ENCODE peak calls at places on chromosome 13, in six cellular contexts. One of them, this sample, is unnamed.

GRCh38 chr13:114264886-114265611 is 16.4 kb upstream of the UPF3A start:
- DNase-seq in left colon: no peak
- DNase-seq in GM03348: peak
- DNase-seq in Kasumi-1: no peak
- DNase-seq in neural crest cell: no peak
- DNase-seq in mesendoderm: no peak
- DNase-seq in this sample: no peak

GRCh38 chr13:97235549-97236206 is 13.5 kb downstream of the MBNL2 start:
- DNase-seq in GM03348: no peak
- DNase-seq in Kasumi-1: no peak
- DNase-seq in left colon: peak
- DNase-seq in mesendoderm: no peak
- DNase-seq in neural crest cell: no peak
- DNase-seq in this sample: no peak

GRCh38 chr13:42041017-42041683 is 7.3 kb upstream of the DGKH start:
- DNase-seq in neural crest cell: peak
- DNase-seq in left colon: peak
- DNase-seq in GM03348: peak
- DNase-seq in Kasumi-1: peak
- DNase-seq in mesendoderm: peak
- DNase-seq in this sample: peak

GRCh38 chr13:39263033-39263432 is 224.8 kb downstream of the NHLRC3 start:
- DNase-seq in left colon: no peak
- DNase-seq in neural crest cell: peak
- DNase-seq in Kasumi-1: peak
- DNase-seq in mesendoderm: peak
- DNase-seq in GM03348: peak
- DNase-seq in this sample: peak

GRCh38 chr13:105848494-105848893 is 687.0 kb downstream of the EFNB2 start:
- DNase-seq in mesendoderm: no peak
- DNase-seq in neural crest cell: no peak
- DNase-seq in left colon: no peak
- DNase-seq in Kasumi-1: no peak
- DNase-seq in GM03348: no peak
- DNase-seq in this sample: no peak

GRCh38 chr13:113117335-113117872 is 5.2 kb upstream of the F10 start:
- DNase-seq in Kasumi-1: no peak
- DNase-seq in mesendoderm: peak
- DNase-seq in GM03348: peak
- DNase-seq in left colon: no peak
- DNase-seq in neural crest cell: no peak
- DNase-seq in this sample: no peak

GRCh38 chr13:109737606-109738005 is 48.8 kb downstream of the IRS2 start:
- DNase-seq in GM03348: peak
- DNase-seq in mesendoderm: no peak
- DNase-seq in left colon: no peak
- DNase-seq in neural crest cell: no peak
- DNase-seq in Kasumi-1: no peak
- DNase-seq in this sample: no peak

GRCh38 chr13:98826156-98826555 is 73.7 kb upstream of the SLC15A1 start:
- DNase-seq in GM03348: no peak
- DNase-seq in left colon: no peak
- DNase-seq in Kasumi-1: no peak
- DNase-seq in neural crest cell: no peak
- DNase-seq in mesendoderm: no peak
- DNase-seq in this sample: no peak

GRCh38 chr13:49303533-49304252 is 56.0 kb downstream of the CDADC1 start:
- DNase-seq in neural crest cell: no peak
- DNase-seq in left colon: no peak
- DNase-seq in mesendoderm: no peak
- DNase-seq in Kasumi-1: no peak
- DNase-seq in GM03348: no peak
- DNase-seq in this sample: no peak

GRCh38 chr13:73939071-73939380 is 195.2 kb downstream of the KLF12 start:
- DNase-seq in GM03348: no peak
- DNase-seq in neural crest cell: no peak
- DNase-seq in mesendoderm: peak
- DNase-seq in left colon: no peak
- DNase-seq in Kasumi-1: no peak
- DNase-seq in this sample: no peak

GRCh38 chr13:30569901-30570576 is 47.7 kb upstream of the USPL1 start:
- DNase-seq in neural crest cell: no peak
- DNase-seq in mesendoderm: peak
- DNase-seq in Kasumi-1: no peak
- DNase-seq in GM03348: peak
- DNase-seq in left colon: no peak
- DNase-seq in this sample: no peak

GRCh38 chr13:62085832-62086231 is 670.2 kb upstream of the PCDH20 start:
- DNase-seq in Kasumi-1: no peak
- DNase-seq in mesendoderm: peak
- DNase-seq in left colon: no peak
- DNase-seq in GM03348: no peak
- DNase-seq in neural crest cell: no peak
- DNase-seq in this sample: no peak

GRCh38 chr13:23844132-23844531 is 45.1 kb downstream of the MIPEP start:
- DNase-seq in Kasumi-1: peak
- DNase-seq in left colon: no peak
- DNase-seq in mesendoderm: no peak
- DNase-seq in neural crest cell: no peak
- DNase-seq in GM03348: no peak
- DNase-seq in this sample: no peak

GRCh38 chr13:24668955-24669354 is 11.3 kb upstream of the ATP12A start:
- DNase-seq in Kasumi-1: no peak
- DNase-seq in mesendoderm: no peak
- DNase-seq in GM03348: no peak
- DNase-seq in neural crest cell: no peak
- DNase-seq in left colon: peak
- DNase-seq in this sample: no peak

GRCh38 chr13:95921485-95921884 is 131.7 kb downstream of the UGGT2 start:
- DNase-seq in left colon: no peak
- DNase-seq in GM03348: no peak
- DNase-seq in Kasumi-1: no peak
- DNase-seq in neural crest cell: no peak
- DNase-seq in mesendoderm: no peak
- DNase-seq in this sample: no peak

GRCh38 chr13:75792526-75793187 is 156.5 kb downstream of the LMO7 start:
- DNase-seq in left colon: no peak
- DNase-seq in neural crest cell: no peak
- DNase-seq in Kasumi-1: no peak
- DNase-seq in mesendoderm: peak
- DNase-seq in GM03348: no peak
- DNase-seq in this sample: no peak

GRCh38 chr13:39656325-39656677 is 839 bp downstream of the COG6 start:
- DNase-seq in neural crest cell: no peak
- DNase-seq in Kasumi-1: no peak
- DNase-seq in mesendoderm: peak
- DNase-seq in GM03348: no peak
- DNase-seq in left colon: no peak
- DNase-seq in this sample: no peak

GRCh38 chr13:63110431-63110830 is 1694.8 kb upstream of the PCDH20 start:
- DNase-seq in left colon: no peak
- DNase-seq in neural crest cell: no peak
- DNase-seq in mesendoderm: no peak
- DNase-seq in GM03348: no peak
- DNase-seq in Kasumi-1: no peak
- DNase-seq in this sample: no peak

GRCh38 chr13:23950736-23951510 is 53.6 kb upstream of the C1QTNF9B start:
- DNase-seq in left colon: no peak
- DNase-seq in mesendoderm: no peak
- DNase-seq in neural crest cell: no peak
- DNase-seq in Kasumi-1: no peak
- DNase-seq in GM03348: peak
- DNase-seq in this sample: no peak

GRCh38 chr13:25286308-25286968 is 850 bp downstream of the MTMR6 start:
- DNase-seq in GM03348: peak
- DNase-seq in Kasumi-1: no peak
- DNase-seq in neural crest cell: peak
- DNase-seq in mesendoderm: peak
- DNase-seq in left colon: peak
- DNase-seq in this sample: peak

GRCh38 chr13:76293751-76294150 is 592.5 kb downstream of the KCTD12 start:
- DNase-seq in neural crest cell: no peak
- DNase-seq in Kasumi-1: no peak
- DNase-seq in GM03348: peak
- DNase-seq in mesendoderm: no peak
- DNase-seq in left colon: no peak
- DNase-seq in this sample: no peak

GRCh38 chr13:30870049-30870884 is 35.8 kb upstream of the MEDAG start:
- DNase-seq in Kasumi-1: no peak
- DNase-seq in neural crest cell: no peak
- DNase-seq in left colon: peak
- DNase-seq in GM03348: peak
- DNase-seq in mesendoderm: peak
- DNase-seq in this sample: no peak